ENCODE peak calls at places on chromosomes 4 and X, in eight cellular contexts. J, S, X, P, E, O, B and T are unnamed samples.
A peak's percentile ranks its signal among the peaks of the same experiment; 100 is the strongest.

GRCh38 chrX:13463608-13464007 is 105.8 kb upstream of the EGFL6 start:
- DNase-seq in J (peak; percentile 48), S (peak; percentile 79), X (no peak), P (no peak), E (peak; percentile 66), O (peak; percentile 44), B (no peak), T (peak; percentile 73)

GRCh38 chrX:150587585-150588503 is 19.4 kb downstream of the MTM1 start:
- DNase-seq in J (no peak), S (peak; percentile 9), X (no peak), P (no peak), E (no peak), O (no peak), B (no peak), T (peak; percentile 6)

GRCh38 chr4:17664755-17665154 is 50.3 kb downstream of the MED28 start:
- DNase-seq in J (no peak), S (peak; percentile 3), X (no peak), P (no peak), E (no peak), O (no peak), B (no peak), T (no peak)

GRCh38 chrX:26376037-26376708 is 160.2 kb downstream of the MAGEB5 start:
- DNase-seq in J (no peak), S (no peak), X (no peak), P (no peak), E (no peak), O (no peak), B (no peak), T (no peak)

GRCh38 chr4:6527259-6527658 is 47.7 kb upstream of the MAN2B2 start:
- DNase-seq in J (no peak), S (no peak), X (no peak), P (no peak), E (no peak), O (no peak), B (no peak), T (no peak)

GRCh38 chr4:185933078-185933581 is 121.1 kb upstream of the SORBS2 start:
- DNase-seq in J (peak; percentile 71), S (peak; percentile 93), X (no peak), P (no peak), E (no peak), O (no peak), B (no peak), T (no peak)

GRCh38 chrX:80485543-80485942 is 65.3 kb downstream of the TENT5D start:
- DNase-seq in J (no peak), S (no peak), X (no peak), P (no peak), E (no peak), O (no peak), B (no peak), T (no peak)

GRCh38 chr4:87896020-87896621 is 63.4 kb downstream of the MEPE start:
- DNase-seq in J (peak; percentile 1), S (peak; percentile 81), X (no peak), P (no peak), E (peak; percentile 14), O (no peak), B (peak; percentile 54), T (peak; percentile 9)

GRCh38 chrX:47697171-47697570 is 38.2 kb upstream of the UXT start:
- DNase-seq in J (no peak), S (no peak), X (no peak), P (no peak), E (no peak), O (no peak), B (no peak), T (no peak)